ENCODE peak calls at places on chromosomes 2 and 18, in six cellular contexts. Y is T-helper 17 cell, Q is NCI-H1694, X is T-cell, S is GM18507, N is cerebellum. B is an unnamed sample.

GRCh38 chr2:17083902-17084301 is 418.3 kb upstream of the CYRIA start:
- DNase-seq in N (no peak), S (no peak), Y (no peak), Q (no peak), X (no peak), B (no peak)

GRCh38 chr2:108968619-108969018 is 20.4 kb downstream of the EDAR start:
- DNase-seq in N (no peak), Q (no peak), Y (no peak), X (no peak), S (no peak), B (no peak)

GRCh38 chr18:30545393-30545792 is 497.1 kb downstream of the DSC3 start:
- DNase-seq in Y (no peak), X (no peak), N (no peak), S (no peak), Q (no peak), B (no peak)

GRCh38 chr18:321839-322467 is 54.1 kb upstream of the THOC1 start:
- DNase-seq in Q (no peak), Y (no peak), N (no peak), X (no peak), S (no peak), B (no peak)

GRCh38 chr2:23584054-23584745 is 199.2 kb downstream of the KLHL29 start:
- DNase-seq in N (no peak), S (no peak), Y (no peak), Q (peak), X (no peak), B (no peak)

GRCh38 chr18:32576296-32576916 is 105.7 kb upstream of the GAREM1 start:
- DNase-seq in X (no peak), N (no peak), Q (no peak), Y (no peak), S (no peak), B (peak)

GRCh38 chr2:68319397-68320117 is at the start of gene CNRIP1:
- DNase-seq in S (no peak), N (peak), Q (peak), X (no peak), Y (no peak), B (peak)

GRCh38 chr2:179460530-179460929 is 195.9 kb upstream of the SESTD1 start:
- DNase-seq in X (no peak), Q (no peak), S (no peak), N (no peak), Y (no peak), B (peak)

GRCh38 chr18:57965246-57965645 is 78.8 kb upstream of the NEDD4L start:
- DNase-seq in S (no peak), Q (no peak), Y (no peak), X (no peak), N (no peak), B (no peak)

GRCh38 chr2:189249171-189249570 is 69.6 kb upstream of the COL5A2 start:
- DNase-seq in Y (no peak), X (no peak), N (no peak), Q (no peak), S (no peak), B (no peak)

GRCh38 chr2:102238039-102238756 is 51.4 kb downstream of the IL1RL2 start:
- DNase-seq in N (no peak), X (no peak), Q (no peak), Y (no peak), S (no peak), B (no peak)

GRCh38 chr2:241001413-241002274 is 3.2 kb downstream of the SNED1 start:
- DNase-seq in X (no peak), S (no peak), Y (no peak), Q (no peak), N (no peak), B (no peak)

GRCh38 chr2:120330946-120331822 is 14.8 kb upstream of the INHBB start:
- DNase-seq in Y (no peak), N (no peak), S (no peak), X (no peak), Q (no peak), B (no peak)

GRCh38 chr18:12046751-12047335 is 46.8 kb upstream of the ANKRD62 start:
- DNase-seq in S (no peak), Y (no peak), Q (no peak), X (no peak), N (no peak), B (no peak)

GRCh38 chr2:156999657-157000056 is 257.8 kb upstream of the GALNT5 start:
- DNase-seq in X (no peak), N (no peak), S (no peak), Y (no peak), Q (no peak), B (no peak)

GRCh38 chr2:158994920-158995676 is 26.7 kb downstream of the TANC1 start:
- DNase-seq in X (no peak), S (no peak), Y (no peak), Q (no peak), N (no peak), B (no peak)

GRCh38 chr18:22422909-22423548 is 5.3 kb upstream of the CTAGE1 start:
- DNase-seq in Q (no peak), X (no peak), Y (no peak), N (no peak), S (no peak), B (no peak)

GRCh38 chr2:231409773-231410172 is 14.3 kb downstream of the B3GNT7 start:
- DNase-seq in X (no peak), N (no peak), Y (no peak), S (no peak), Q (no peak), B (no peak)

GRCh38 chr2:232485757-232486557 is 1.7 kb downstream of the ECEL1 start:
- DNase-seq in X (no peak), S (no peak), Y (no peak), N (no peak), Q (no peak), B (no peak)

GRCh38 chr2:15950088-15950952 is 10.0 kb downstream of the MYCN start:
- DNase-seq in Q (no peak), S (no peak), X (no peak), Y (no peak), N (no peak), B (no peak)

GRCh38 chr2:156190532-156190931 is 142.0 kb downstream of the NR4A2 start:
- DNase-seq in N (no peak), Q (no peak), X (no peak), S (no peak), Y (no peak), B (no peak)

GRCh38 chr2:39787950-39788349 is 8.9 kb upstream of the THUMPD2 start:
- DNase-seq in S (no peak), Y (no peak), X (no peak), N (no peak), Q (no peak), B (no peak)

GRCh38 chr18:43420950-43421349 is 143.7 kb upstream of the SYT4 start:
- DNase-seq in X (no peak), Y (no peak), S (no peak), Q (no peak), N (no peak), B (no peak)